ENCODE peak calls at places on chromosomes 13 and 19, in ten cellular contexts. A is fibroblast of mammary gland, T is amniotic epithelial cell, C is HS-5, P is NCI-H2081, X is AG08395, R is HCT116, J is NCI-H345, K is ovary, H is stromal cell of bone marrow. Z is an unnamed sample.

GRCh38 chr19:16325671-16326400 is 1.2 kb downstream of the KLF2 start:
- DNase-seq in J (peak), A (no peak), T (no peak), P (no peak), C (no peak), K (peak), X (peak), H (no peak), R (no peak), Z (no peak)

GRCh38 chr13:40228981-40229380 is 437.5 kb downstream of the FOXO1 start:
- DNase-seq in A (peak), K (no peak), T (peak), C (no peak), H (no peak), X (no peak), P (no peak), R (no peak), J (no peak), Z (no peak)

GRCh38 chr13:33231339-33231738 is 54.2 kb downstream of the STARD13 start:
- DNase-seq in R (no peak), C (no peak), X (no peak), P (no peak), H (no peak), J (no peak), K (no peak), T (no peak), A (no peak), Z (no peak)

GRCh38 chr13:94764576-94765321 is 52.4 kb upstream of the SOX21 start:
- DNase-seq in K (no peak), C (no peak), P (no peak), H (peak), T (peak), J (no peak), X (no peak), A (peak), R (no peak), Z (no peak)

GRCh38 chr13:72932250-72932649 is 126.6 kb upstream of the KLF5 start:
- DNase-seq in P (no peak), A (no peak), R (no peak), K (no peak), H (no peak), C (no peak), T (peak), X (no peak), J (no peak), Z (no peak)

GRCh38 chr13:96898212-96898611 is 96.1 kb downstream of the OXGR1 start:
- DNase-seq in C (no peak), J (no peak), R (no peak), X (no peak), K (no peak), P (no peak), H (peak), T (peak), A (peak), Z (no peak)

GRCh38 chr13:56314755-56315154 is 826.0 kb upstream of the PRR20A start:
- DNase-seq in K (no peak), X (no peak), T (no peak), C (no peak), A (no peak), P (no peak), H (no peak), R (no peak), J (no peak), Z (no peak)

GRCh38 chr13:73168226-73168992 is 109.6 kb downstream of the KLF5 start:
- DNase-seq in C (no peak), A (no peak), P (no peak), T (no peak), J (no peak), K (no peak), H (no peak), X (no peak), R (no peak), Z (no peak)

GRCh38 chr19:29547981-29548380 is 22.2 kb downstream of the VSTM2B start:
- DNase-seq in J (no peak), A (no peak), H (no peak), P (no peak), R (no peak), X (no peak), C (no peak), T (no peak), K (no peak), Z (no peak)

GRCh38 chr19:24033962-24034342 is 53.0 kb upstream of the ZNF254 start:
- DNase-seq in R (no peak), H (peak), K (peak), T (peak), P (peak), C (no peak), J (peak), A (peak), X (peak), Z (no peak)

GRCh38 chr13:20057963-20058362 is 99.4 kb downstream of the ZMYM2 start:
- DNase-seq in T (no peak), H (no peak), A (no peak), P (no peak), J (no peak), K (no peak), C (no peak), X (no peak), R (no peak), Z (no peak)

GRCh38 chr19:8259142-8259921 is 48.8 kb downstream of the CD320 start:
- DNase-seq in T (no peak), A (no peak), C (no peak), J (no peak), H (no peak), R (no peak), K (no peak), X (peak), P (no peak), Z (no peak)

GRCh38 chr13:60261432-60262351 is 98.0 kb upstream of the DIAPH3 start:
- DNase-seq in P (peak), J (peak), R (no peak), H (no peak), K (no peak), X (no peak), A (no peak), T (no peak), C (no peak), Z (no peak)

GRCh38 chr13:34764246-34764645 is 177.8 kb upstream of the NBEA start:
- DNase-seq in H (no peak), J (no peak), A (no peak), P (no peak), T (no peak), K (no peak), X (no peak), C (no peak), R (no peak), Z (no peak)

GRCh38 chr13:28719656-28720055 is 886 bp upstream of the SLC46A3 start:
- DNase-seq in C (no peak), P (no peak), K (no peak), X (peak), J (no peak), R (no peak), T (peak), A (peak), H (no peak), Z (no peak)

GRCh38 chr13:23488442-23488841 is 54.9 kb upstream of the SACS start:
- DNase-seq in K (no peak), H (no peak), A (no peak), P (peak), J (peak), X (no peak), C (no peak), R (no peak), T (no peak), Z (no peak)

GRCh38 chr19:48338253-48338755 is 13.0 kb downstream of the EMP3 start:
- DNase-seq in R (no peak), P (no peak), C (no peak), K (no peak), J (no peak), X (no peak), H (no peak), T (no peak), A (no peak), Z (no peak)

GRCh38 chr13:75639426-75639825 is 3.3 kb downstream of the LMO7 start:
- DNase-seq in R (no peak), X (no peak), A (no peak), T (no peak), J (no peak), H (no peak), P (no peak), K (no peak), C (no peak), Z (no peak)

Z was measured in COLO829.